ENCODE peak calls at places on chromosome 1, in six cellular contexts. A is transverse colon; Z is pancreas; I is OCI-LY7; J is effector memory CD4-positive, alpha-beta T cell; N is tibial artery. M is an unnamed sample.

GRCh38 chr1:25992689-25993146 is 5.1 kb downstream of the PAFAH2 start:
- DNase-seq in Z (no peak), A (no peak), I (no peak), J (no peak), N (peak; percentile 9), M (no peak)

GRCh38 chr1:155967410-155968400 is 10.6 kb downstream of the ARHGEF2 start:
- DNase-seq in Z (no peak), I (no peak), J (no peak), A (no peak), N (peak; percentile 78), M (peak; percentile 50)

GRCh38 chr1:239909894-239910293 is 181.8 kb upstream of the FMN2 start:
- DNase-seq in J (no peak), A (peak; percentile 23), I (no peak), Z (no peak), N (no peak), M (no peak)

GRCh38 chr1:147627435-147628110 is 42.8 kb downstream of the ACP6 start:
- DNase-seq in Z (peak; percentile 68), N (no peak), J (peak; percentile 8), I (peak; percentile 60), A (peak; percentile 49), M (peak; percentile 31)

GRCh38 chr1:229572286-229572685 is 13.8 kb upstream of the ABCB10 start:
- DNase-seq in Z (no peak), I (no peak), N (no peak), J (no peak), A (no peak), M (no peak)

GRCh38 chr1:219927956-219928790 is at the start of gene SLC30A10:
- DNase-seq in Z (peak; percentile 71), J (no peak), N (no peak), I (no peak), A (peak; percentile 57), M (no peak)

GRCh38 chr1:185973645-185974044 is 239.5 kb downstream of the HMCN1 start:
- DNase-seq in A (no peak), I (no peak), N (no peak), J (no peak), Z (no peak), M (no peak)

GRCh38 chr1:172770081-172770480 is 111.2 kb downstream of the FASLG start:
- DNase-seq in Z (no peak), A (no peak), N (no peak), I (no peak), J (no peak), M (no peak)

GRCh38 chr1:150534002-150534401 is 15.2 kb upstream of the ADAMTSL4 start:
- DNase-seq in J (no peak), A (no peak), Z (no peak), N (no peak), I (no peak), M (no peak)

GRCh38 chr1:13832536-13832935 is 132.5 kb downstream of the PRDM2 start:
- DNase-seq in A (peak; percentile 59), Z (no peak), I (no peak), N (no peak), J (no peak), M (no peak)

GRCh38 chr1:94096797-94097549 is 24.0 kb downstream of the ABCA4 start:
- DNase-seq in I (no peak), N (no peak), J (no peak), Z (no peak), A (peak; percentile 13), M (no peak)

GRCh38 chr1:27954186-27954585 is 5.6 kb upstream of the XKR8 start:
- DNase-seq in N (no peak), A (no peak), Z (no peak), I (no peak), J (no peak), M (no peak)

GRCh38 chr1:221543529-221544120 is 198.3 kb downstream of the DUSP10 start:
- DNase-seq in Z (no peak), A (no peak), N (no peak), J (no peak), I (no peak), M (no peak)

GRCh38 chr1:197725044-197725443 is 50.2 kb downstream of the DENND1B start:
- DNase-seq in Z (no peak), A (no peak), N (no peak), I (peak; percentile 39), J (no peak), M (no peak)

GRCh38 chr1:47941609-47942237 is 55.5 kb downstream of the TRABD2B start:
- DNase-seq in N (no peak), J (no peak), I (no peak), Z (no peak), A (no peak), M (no peak)

GRCh38 chr1:238624786-238625185 is 734.1 kb upstream of the ZP4 start:
- DNase-seq in A (no peak), N (no peak), J (no peak), I (no peak), Z (no peak), M (no peak)

GRCh38 chr1:48249868-48250267 is 27.4 kb downstream of the SLC5A9 start:
- DNase-seq in I (no peak), A (no peak), N (no peak), J (no peak), Z (no peak), M (no peak)

GRCh38 chr1:200837931-200838571 is 34.7 kb upstream of the GPR25 start:
- DNase-seq in A (no peak), Z (no peak), N (no peak), I (peak; percentile 21), J (no peak), M (no peak)

GRCh38 chr1:211601982-211602644 is 23.2 kb upstream of the SLC30A1 start:
- DNase-seq in J (no peak), A (no peak), Z (no peak), N (no peak), I (no peak), M (no peak)

GRCh38 chr1:89310505-89310904 is 37.8 kb upstream of the GBP5 start:
- DNase-seq in Z (no peak), I (no peak), N (no peak), A (no peak), J (no peak), M (peak; percentile 38)

GRCh38 chr1:27345272-27345671 is 3.5 kb downstream of the SYTL1 start:
- DNase-seq in A (no peak), N (no peak), J (no peak), Z (no peak), I (no peak), M (no peak)

GRCh38 chr1:59609245-59609644 is 205.5 kb upstream of the HOOK1 start:
- DNase-seq in Z (no peak), N (no peak), A (no peak), J (no peak), I (no peak), M (no peak)

GRCh38 chr1:203448521-203449061 is 27.0 kb upstream of the PRELP start:
- DNase-seq in I (no peak), A (no peak), N (peak; percentile 88), Z (no peak), J (no peak), M (no peak)

GRCh38 chr1:3441449-3441848 is 13.0 kb upstream of the ARHGEF16 start:
- DNase-seq in N (no peak), J (no peak), Z (no peak), I (no peak), A (no peak), M (no peak)

GRCh38 chr1:3442331-3442730 is 12.1 kb upstream of the ARHGEF16 start:
- DNase-seq in I (no peak), A (no peak), J (no peak), Z (no peak), N (no peak), M (no peak)

GRCh38 chr1:3443759-3444697 is 10.4 kb upstream of the ARHGEF16 start:
- DNase-seq in N (no peak), A (no peak), Z (no peak), J (no peak), I (no peak), M (no peak)

GRCh38 chr1:3441880-3442279 is 12.6 kb upstream of the ARHGEF16 start:
- DNase-seq in I (no peak), A (no peak), J (no peak), N (no peak), Z (no peak), M (no peak)

DNA sequence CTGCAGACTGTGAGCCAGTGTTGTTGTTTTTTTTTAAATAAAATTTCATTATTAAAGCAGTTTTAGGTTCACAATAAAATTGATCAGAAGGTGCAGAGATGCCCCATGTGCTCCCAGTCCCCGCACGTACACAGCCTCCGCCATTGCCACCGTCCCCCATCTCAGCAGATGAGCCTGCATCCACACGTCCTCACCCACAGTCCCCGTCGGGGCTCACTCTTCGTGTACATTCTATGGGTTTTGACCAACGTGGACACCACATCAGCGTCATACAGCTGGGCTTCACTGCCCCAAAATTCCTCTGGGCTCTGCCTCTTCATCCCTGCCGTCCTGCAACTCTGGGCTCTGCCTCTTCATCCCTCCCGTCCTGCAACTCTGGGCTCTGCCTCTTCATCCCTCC is 11.6 kb upstream of the ARHGEF16 start:
- DNase-seq in J (no peak), N (no peak), Z (no peak), I (no peak), A (no peak), M (no peak)
- H3K4me1 ChIP-seq in J (no peaks in the 10 kb centered on the region), N (no peaks in the 10 kb centered on the region), Z (no peaks in the 10 kb centered on the region), I (no peaks in the 10 kb centered on the region), A (no peaks in the 10 kb centered on the region), M (no peaks in the 10 kb centered on the region)

GRCh38 chr1:247933989-247934388 is 9.3 kb downstream of the OR2AJ1 start:
- DNase-seq in N (no peak), Z (no peak), A (no peak), J (no peak), I (no peak), M (no peak)
- H3K9me3 ChIP-seq in N (peaks cover 4% of the 10 kb centered on the region), Z (no peaks in the 10 kb centered on the region), A (no peaks in the 10 kb centered on the region), J (no peaks in the 10 kb centered on the region), I (no peaks in the 10 kb centered on the region), M (no peaks in the 10 kb centered on the region)

DNA sequence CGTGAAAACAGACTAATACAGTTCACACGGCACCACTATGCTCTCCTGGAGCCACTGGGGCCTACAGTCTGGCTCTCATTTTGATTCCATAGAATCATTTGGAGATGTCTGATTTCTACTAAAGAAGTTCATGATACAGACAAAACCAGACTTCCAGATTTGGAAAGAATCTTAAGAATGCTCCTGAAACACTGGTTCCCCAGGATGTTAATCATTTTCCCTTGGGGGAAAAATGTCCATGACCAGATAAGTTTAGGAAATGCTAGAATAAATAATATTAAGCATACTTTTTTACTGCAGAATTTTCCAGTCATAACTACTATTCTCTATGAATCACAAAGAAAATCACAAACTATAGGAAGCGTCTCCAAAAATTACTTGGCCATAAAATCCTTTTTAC is 63.0 kb upstream of the RGS7 start:
- DNase-seq in A (no peak), J (no peak), N (no peak), I (no peak), Z (no peak), M (no peak)
- H3K4me3 ChIP-seq in A (no peak overlapping the region), J (no peak overlapping the region), N (no peak overlapping the region), I (no peak overlapping the region), Z (no peak overlapping the region), M (no peak overlapping the region)

GRCh38 chr1:2934173-2934540 is 87.1 kb upstream of the ACTRT2 start:
- DNase-seq in Z (peak; percentile 30), N (no peak), I (no peak), J (no peak), A (no peak), M (no peak)
- H3K4me1 ChIP-seq in Z (no peaks in the 10 kb centered on the region), N (peaks cover under 1% of the 10 kb centered on the region), I (no peaks in the 10 kb centered on the region), J (no peaks in the 10 kb centered on the region), A (no peaks in the 10 kb centered on the region), M (no peaks in the 10 kb centered on the region)

GRCh38 chr1:53945433-53946251 is at the start of gene IFT25:
- DNase-seq in N (peak; percentile 98), Z (peak; percentile 100), I (peak; percentile 92), J (peak; percentile 98), A (peak; percentile 99), M (peak; percentile 100)
- H3K9me3 ChIP-seq in N (no peaks in the 10 kb centered on the region), Z (no peaks in the 10 kb centered on the region), I (no peaks in the 10 kb centered on the region), J (no peaks in the 10 kb centered on the region), A (no peaks in the 10 kb centered on the region), M (no peaks in the 10 kb centered on the region)

M was measured in naive thymus-derived CD4-positive, alpha-beta T cell.